ENCODE peak calls at places on chromosomes 3 and 15, in six cellular contexts. One of them, this sample, is unnamed.

GRCh38 chr3:148718982-148719862 is 21.5 kb downstream of the AGTR1 start:
- DNase-seq in tibial artery: no peak
- DNase-seq in neuronal stem cell: no peak
- DNase-seq in stomach: no peak
- DNase-seq in fibroblast of lung: peak
- DNase-seq in astrocyte of the cerebellum: peak
- DNase-seq in this sample: no peak

GRCh38 chr15:69579950-69580618 is 127.5 kb downstream of the RPLP1 start:
- DNase-seq in tibial artery: no peak
- DNase-seq in fibroblast of lung: no peak
- DNase-seq in stomach: no peak
- DNase-seq in astrocyte of the cerebellum: no peak
- DNase-seq in neuronal stem cell: no peak
- DNase-seq in this sample: no peak

GRCh38 chr15:52005748-52006701 is 13.0 kb upstream of the MAPK6 start:
- DNase-seq in fibroblast of lung: peak
- DNase-seq in neuronal stem cell: no peak
- DNase-seq in tibial artery: no peak
- DNase-seq in astrocyte of the cerebellum: no peak
- DNase-seq in stomach: no peak
- DNase-seq in this sample: peak

GRCh38 chr3:119944091-119944490 is 150.2 kb downstream of the GSK3B start:
- DNase-seq in tibial artery: no peak
- DNase-seq in stomach: no peak
- DNase-seq in fibroblast of lung: no peak
- DNase-seq in astrocyte of the cerebellum: no peak
- DNase-seq in neuronal stem cell: no peak
- DNase-seq in this sample: no peak

GRCh38 chr3:100590114-100590839 is 19.1 kb upstream of the ADGRG7 start:
- DNase-seq in neuronal stem cell: peak
- DNase-seq in fibroblast of lung: peak
- DNase-seq in tibial artery: peak
- DNase-seq in astrocyte of the cerebellum: peak
- DNase-seq in stomach: peak
- DNase-seq in this sample: peak

GRCh38 chr3:126530171-126531050 is 6.5 kb downstream of the CHST13 start:
- DNase-seq in astrocyte of the cerebellum: no peak
- DNase-seq in neuronal stem cell: no peak
- DNase-seq in stomach: peak
- DNase-seq in fibroblast of lung: no peak
- DNase-seq in tibial artery: peak
- DNase-seq in this sample: no peak

GRCh38 chr3:62133015-62133414 is 240.3 kb downstream of the FEZF2 start:
- DNase-seq in neuronal stem cell: no peak
- DNase-seq in tibial artery: no peak
- DNase-seq in fibroblast of lung: no peak
- DNase-seq in astrocyte of the cerebellum: no peak
- DNase-seq in stomach: no peak
- DNase-seq in this sample: no peak

GRCh38 chr15:66851226-66852063 is 149.4 kb downstream of the SMAD6 start:
- DNase-seq in stomach: peak
- DNase-seq in tibial artery: peak
- DNase-seq in astrocyte of the cerebellum: peak
- DNase-seq in fibroblast of lung: peak
- DNase-seq in neuronal stem cell: peak
- DNase-seq in this sample: peak

GRCh38 chr3:66582721-66583141 is 81.9 kb upstream of the LRIG1 start:
- DNase-seq in stomach: no peak
- DNase-seq in fibroblast of lung: no peak
- DNase-seq in neuronal stem cell: no peak
- DNase-seq in astrocyte of the cerebellum: peak
- DNase-seq in tibial artery: no peak
- DNase-seq in this sample: no peak

GRCh38 chr3:101928890-101929289 is 79.6 kb downstream of the NFKBIZ start:
- DNase-seq in fibroblast of lung: peak
- DNase-seq in neuronal stem cell: no peak
- DNase-seq in tibial artery: no peak
- DNase-seq in stomach: no peak
- DNase-seq in astrocyte of the cerebellum: no peak
- DNase-seq in this sample: peak

GRCh38 chr15:31342381-31342780 is 15.7 kb downstream of the KLF13 start:
- DNase-seq in neuronal stem cell: no peak
- DNase-seq in tibial artery: no peak
- DNase-seq in stomach: no peak
- DNase-seq in fibroblast of lung: no peak
- DNase-seq in astrocyte of the cerebellum: no peak
- DNase-seq in this sample: no peak

GRCh38 chr15:66882251-66883020 is 180.4 kb downstream of the SMAD6 start:
- DNase-seq in fibroblast of lung: peak
- DNase-seq in stomach: no peak
- DNase-seq in tibial artery: peak
- DNase-seq in astrocyte of the cerebellum: no peak
- DNase-seq in neuronal stem cell: no peak
- DNase-seq in this sample: no peak

GRCh38 chr3:128463771-128464170 is 2.9 kb downstream of the DNAJB8 start:
- DNase-seq in neuronal stem cell: no peak
- DNase-seq in stomach: no peak
- DNase-seq in astrocyte of the cerebellum: no peak
- DNase-seq in fibroblast of lung: no peak
- DNase-seq in tibial artery: no peak
- DNase-seq in this sample: no peak

GRCh38 chr3:186566772-186567071 is 417 bp downstream of the TBCCD1 start:
- DNase-seq in astrocyte of the cerebellum: no peak
- DNase-seq in stomach: no peak
- DNase-seq in neuronal stem cell: peak
- DNase-seq in fibroblast of lung: no peak
- DNase-seq in tibial artery: no peak
- DNase-seq in this sample: no peak

GRCh38 chr3:31013843-31014242 is 119.4 kb upstream of the GADL1 start:
- DNase-seq in astrocyte of the cerebellum: no peak
- DNase-seq in tibial artery: no peak
- DNase-seq in stomach: no peak
- DNase-seq in fibroblast of lung: no peak
- DNase-seq in neuronal stem cell: no peak
- DNase-seq in this sample: no peak

GRCh38 chr3:23324745-23325144 is 121.6 kb downstream of the UBE2E2 start:
- DNase-seq in stomach: no peak
- DNase-seq in tibial artery: no peak
- DNase-seq in neuronal stem cell: no peak
- DNase-seq in fibroblast of lung: peak
- DNase-seq in astrocyte of the cerebellum: peak
- DNase-seq in this sample: no peak

GRCh38 chr15:60115579-60116415 is 111.7 kb downstream of the FOXB1 start:
- DNase-seq in astrocyte of the cerebellum: no peak
- DNase-seq in fibroblast of lung: peak
- DNase-seq in tibial artery: no peak
- DNase-seq in stomach: no peak
- DNase-seq in neuronal stem cell: no peak
- DNase-seq in this sample: no peak

GRCh38 chr3:141485578-141486415 is 1.0 kb upstream of the RASA2 start:
- DNase-seq in tibial artery: no peak
- DNase-seq in neuronal stem cell: peak
- DNase-seq in fibroblast of lung: peak
- DNase-seq in stomach: no peak
- DNase-seq in astrocyte of the cerebellum: no peak
- DNase-seq in this sample: peak

GRCh38 chr15:69090197-69090948 is 70.1 kb upstream of the GLCE start:
- DNase-seq in stomach: no peak
- DNase-seq in tibial artery: no peak
- DNase-seq in astrocyte of the cerebellum: no peak
- DNase-seq in neuronal stem cell: no peak
- DNase-seq in fibroblast of lung: peak
- DNase-seq in this sample: peak

GRCh38 chr3:167837430-167837829 is 101.9 kb downstream of the SERPINI1 start:
- DNase-seq in stomach: no peak
- DNase-seq in tibial artery: no peak
- DNase-seq in neuronal stem cell: no peak
- DNase-seq in astrocyte of the cerebellum: no peak
- DNase-seq in fibroblast of lung: peak
- DNase-seq in this sample: no peak

GRCh38 chr3:179093807-179094206 is 22.2 kb upstream of the ZMAT3 start:
- DNase-seq in fibroblast of lung: no peak
- DNase-seq in astrocyte of the cerebellum: no peak
- DNase-seq in neuronal stem cell: no peak
- DNase-seq in stomach: no peak
- DNase-seq in tibial artery: no peak
- DNase-seq in this sample: peak

GRCh38 chr3:112500621-112501020 is 1.3 kb upstream of the BTLA start:
- DNase-seq in astrocyte of the cerebellum: no peak
- DNase-seq in stomach: no peak
- DNase-seq in tibial artery: no peak
- DNase-seq in neuronal stem cell: peak
- DNase-seq in fibroblast of lung: no peak
- DNase-seq in this sample: no peak

GRCh38 chr3:112498916-112499315 is 356 bp downstream of the BTLA start:
- DNase-seq in neuronal stem cell: no peak
- DNase-seq in stomach: no peak
- DNase-seq in fibroblast of lung: no peak
- DNase-seq in astrocyte of the cerebellum: no peak
- DNase-seq in tibial artery: no peak
- DNase-seq in this sample: no peak

GRCh38 chr3:112499328-112499727 is at the start of gene BTLA:
- DNase-seq in fibroblast of lung: no peak
- DNase-seq in stomach: no peak
- DNase-seq in astrocyte of the cerebellum: no peak
- DNase-seq in neuronal stem cell: no peak
- DNase-seq in tibial artery: no peak
- DNase-seq in this sample: no peak

GRCh38 chr3:112496368-112497067 is 2.8 kb downstream of the BTLA start:
- DNase-seq in stomach: no peak
- DNase-seq in fibroblast of lung: no peak
- DNase-seq in astrocyte of the cerebellum: no peak
- DNase-seq in tibial artery: no peak
- DNase-seq in neuronal stem cell: no peak
- DNase-seq in this sample: no peak

GRCh38 chr3:112497897-112498548 is 1.2 kb downstream of the BTLA start:
- DNase-seq in astrocyte of the cerebellum: no peak
- DNase-seq in tibial artery: no peak
- DNase-seq in stomach: no peak
- DNase-seq in neuronal stem cell: no peak
- DNase-seq in fibroblast of lung: no peak
- DNase-seq in this sample: no peak
- H3K4me3 ChIP-seq in astrocyte of the cerebellum: no peak
- H3K4me3 ChIP-seq in tibial artery: no peak
- H3K4me3 ChIP-seq in stomach: no peak
- H3K4me3 ChIP-seq in neuronal stem cell: no peak
- H3K4me3 ChIP-seq in fibroblast of lung: no peak
- H3K4me3 ChIP-seq in this sample: no peak

DNA sequence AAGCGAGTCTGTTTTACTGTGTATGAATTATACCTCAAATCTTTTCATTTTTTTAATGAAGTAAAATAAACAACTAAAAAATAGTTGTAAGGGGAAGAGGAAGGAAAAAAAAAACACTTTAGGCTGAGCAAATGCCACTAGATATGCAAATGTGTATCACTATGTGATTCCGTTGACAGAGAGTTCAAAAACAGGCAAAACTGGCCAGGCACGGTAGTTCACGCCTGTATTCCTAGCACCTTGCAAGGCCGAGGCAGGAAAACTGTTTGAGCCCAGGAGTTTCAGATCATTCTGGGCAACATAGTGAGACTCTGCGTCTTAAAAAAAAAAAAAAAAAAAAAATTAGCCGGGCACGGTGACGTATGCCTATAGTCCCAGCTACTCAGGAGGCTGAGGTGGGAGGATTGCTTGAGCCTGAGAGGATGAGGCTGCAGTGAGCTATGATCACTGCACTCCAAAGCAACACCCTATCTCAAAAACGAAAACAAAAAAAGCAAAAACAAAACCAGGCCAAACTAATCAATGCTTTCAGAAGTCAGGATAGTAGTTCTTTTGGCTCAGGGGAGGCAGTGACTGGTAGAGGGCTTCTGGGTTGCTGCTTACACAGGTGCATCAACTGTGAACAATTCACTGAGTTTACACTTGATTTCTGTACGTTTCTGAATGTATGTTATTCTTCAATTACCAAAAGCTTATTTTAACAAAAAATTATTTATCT is 7.4 kb downstream of the PRC1 start:
- DNase-seq in astrocyte of the cerebellum: no peak
- DNase-seq in tibial artery: no peak
- DNase-seq in neuronal stem cell: no peak
- DNase-seq in stomach: no peak
- DNase-seq in fibroblast of lung: no peak
- DNase-seq in this sample: no peak
- H3K4me3 ChIP-seq in astrocyte of the cerebellum: no peak
- H3K4me3 ChIP-seq in tibial artery: no peak
- H3K4me3 ChIP-seq in neuronal stem cell: no peak
- H3K4me3 ChIP-seq in stomach: no peak
- H3K4me3 ChIP-seq in fibroblast of lung: no peak
- H3K4me3 ChIP-seq in this sample: no peak

DNA sequence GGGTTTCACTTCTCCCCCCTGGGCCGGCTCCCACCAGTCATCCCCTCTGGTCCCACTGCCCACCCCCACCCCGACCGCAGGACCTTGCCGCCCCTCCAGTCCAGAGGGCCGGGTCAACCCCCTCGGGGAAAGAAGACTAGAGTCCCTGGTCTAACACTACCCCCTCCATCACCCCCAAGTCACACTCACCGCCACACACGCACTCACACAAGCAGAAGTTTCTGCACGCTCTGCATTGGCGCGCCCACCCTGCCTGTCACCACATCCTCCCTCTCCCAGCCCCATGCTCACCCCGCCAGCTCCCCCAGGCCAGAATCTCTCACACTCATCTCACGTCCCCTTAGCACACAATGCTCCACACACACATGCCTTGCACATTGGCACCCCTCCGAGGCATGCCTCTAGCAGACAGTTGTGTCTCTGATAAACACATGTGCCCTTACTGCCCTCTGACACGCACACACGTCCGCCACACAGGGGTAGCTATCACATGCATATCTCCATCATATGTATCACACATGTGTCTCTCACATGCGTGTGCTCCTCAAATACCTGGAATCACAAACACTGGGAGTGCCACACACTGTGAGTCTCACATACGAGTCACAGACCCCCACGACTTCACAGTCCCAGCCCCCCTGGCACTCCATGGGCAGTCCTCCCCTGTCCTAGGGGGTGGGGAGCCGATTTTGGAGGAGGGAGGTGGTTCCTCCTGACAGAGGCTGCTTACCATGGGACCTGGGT is 760 bp downstream of the FBLN2 start:
- DNase-seq in tibial artery: peak
- DNase-seq in stomach: no peak
- DNase-seq in neuronal stem cell: no peak
- DNase-seq in astrocyte of the cerebellum: no peak
- DNase-seq in fibroblast of lung: no peak
- DNase-seq in this sample: no peak
- H3K4me3 ChIP-seq in tibial artery: peak
- H3K4me3 ChIP-seq in stomach: peak
- H3K4me3 ChIP-seq in neuronal stem cell: no peak
- H3K4me3 ChIP-seq in astrocyte of the cerebellum: no peak
- H3K4me3 ChIP-seq in fibroblast of lung: peak
- H3K4me3 ChIP-seq in this sample: peak

DNA sequence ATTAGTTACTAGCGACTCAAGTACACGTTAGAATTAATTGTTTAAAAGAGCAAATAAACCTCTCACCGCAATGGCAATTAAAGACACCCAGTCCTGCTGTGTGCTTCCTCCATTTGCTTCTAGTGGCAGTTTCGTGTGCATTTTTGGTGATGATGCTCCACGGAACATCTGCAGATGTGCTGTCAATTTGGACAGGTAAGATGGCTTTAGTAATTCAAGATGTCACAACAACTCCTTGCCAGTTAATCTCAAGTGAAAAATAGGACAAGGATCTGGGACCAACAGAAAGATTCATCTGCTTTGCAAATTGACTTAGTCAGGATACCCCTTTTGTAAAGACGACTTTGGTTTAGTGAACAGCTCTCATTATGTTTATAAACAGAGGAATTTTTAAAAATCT is 320.9 kb downstream of the GABRB3 start:
- DNase-seq in fibroblast of lung: no peak
- DNase-seq in tibial artery: no peak
- DNase-seq in neuronal stem cell: no peak
- DNase-seq in stomach: no peak
- DNase-seq in astrocyte of the cerebellum: no peak
- DNase-seq in this sample: no peak
- H3K4me3 ChIP-seq in fibroblast of lung: no peak
- H3K4me3 ChIP-seq in tibial artery: no peak
- H3K4me3 ChIP-seq in neuronal stem cell: no peak
- H3K4me3 ChIP-seq in stomach: no peak
- H3K4me3 ChIP-seq in astrocyte of the cerebellum: no peak
- H3K4me3 ChIP-seq in this sample: no peak

This sample was measured in skeletal muscle cell.